ENCODE peak calls at places on chromosomes 1 and 21, in seven cellular contexts. One of them, this sample, is unnamed.

GRCh38 chr1:201982082-201982922 is at the start of gene RNPEP:
- DNase-seq in GM12878: no peak
- DNase-seq in transverse colon: peak
- DNase-seq in HL-60: peak
- DNase-seq in sigmoid colon: peak
- DNase-seq in prostate gland: peak
- DNase-seq in stomach: peak
- DNase-seq in this sample: peak

GRCh38 chr1:107480548-107480947 is 339.7 kb downstream of the NTNG1 start:
- DNase-seq in GM12878: no peak
- DNase-seq in transverse colon: peak
- DNase-seq in HL-60: no peak
- DNase-seq in sigmoid colon: no peak
- DNase-seq in prostate gland: no peak
- DNase-seq in stomach: peak
- DNase-seq in this sample: peak

GRCh38 chr1:47678464-47678980 is 240.7 kb downstream of the FOXD2 start:
- DNase-seq in GM12878: no peak
- DNase-seq in transverse colon: no peak
- DNase-seq in HL-60: no peak
- DNase-seq in sigmoid colon: peak
- DNase-seq in prostate gland: no peak
- DNase-seq in stomach: peak
- DNase-seq in this sample: peak

GRCh38 chr1:228420968-228421826 is 4.5 kb upstream of the TRIM17 start:
- DNase-seq in GM12878: no peak
- DNase-seq in transverse colon: no peak
- DNase-seq in HL-60: no peak
- DNase-seq in sigmoid colon: no peak
- DNase-seq in prostate gland: no peak
- DNase-seq in stomach: no peak
- DNase-seq in this sample: peak

GRCh38 chr1:201655243-201655642 is 116.3 kb downstream of the NAV1 start:
- DNase-seq in GM12878: no peak
- DNase-seq in transverse colon: no peak
- DNase-seq in HL-60: no peak
- DNase-seq in sigmoid colon: peak
- DNase-seq in prostate gland: no peak
- DNase-seq in stomach: no peak
- DNase-seq in this sample: no peak

GRCh38 chr1:213977486-213977842 is 10.3 kb upstream of the PROX1 start:
- DNase-seq in GM12878: no peak
- DNase-seq in transverse colon: no peak
- DNase-seq in HL-60: no peak
- DNase-seq in sigmoid colon: no peak
- DNase-seq in prostate gland: no peak
- DNase-seq in stomach: peak
- DNase-seq in this sample: no peak

GRCh38 chr1:30258876-30259275 is 464.5 kb downstream of the MATN1 start:
- DNase-seq in GM12878: no peak
- DNase-seq in transverse colon: no peak
- DNase-seq in HL-60: no peak
- DNase-seq in sigmoid colon: no peak
- DNase-seq in prostate gland: no peak
- DNase-seq in stomach: no peak
- DNase-seq in this sample: peak

GRCh38 chr1:236734141-236734765 is 48.0 kb downstream of the ACTN2 start:
- DNase-seq in GM12878: no peak
- DNase-seq in transverse colon: no peak
- DNase-seq in HL-60: no peak
- DNase-seq in sigmoid colon: no peak
- DNase-seq in prostate gland: no peak
- DNase-seq in stomach: no peak
- DNase-seq in this sample: no peak

GRCh38 chr1:44707959-44708831 is 22.8 kb downstream of the RNU5D-1 start:
- DNase-seq in GM12878: no peak
- DNase-seq in transverse colon: no peak
- DNase-seq in HL-60: no peak
- DNase-seq in sigmoid colon: no peak
- DNase-seq in prostate gland: no peak
- DNase-seq in stomach: no peak
- DNase-seq in this sample: peak

GRCh38 chr1:162412002-162412401 is at the start of gene SH2D1B:
- DNase-seq in GM12878: no peak
- DNase-seq in transverse colon: no peak
- DNase-seq in HL-60: no peak
- DNase-seq in sigmoid colon: no peak
- DNase-seq in prostate gland: no peak
- DNase-seq in stomach: no peak
- DNase-seq in this sample: no peak

GRCh38 chr1:30901798-30902652 is 6.5 kb downstream of the SDC3 start:
- DNase-seq in GM12878: no peak
- DNase-seq in transverse colon: no peak
- DNase-seq in HL-60: no peak
- DNase-seq in sigmoid colon: peak
- DNase-seq in prostate gland: no peak
- DNase-seq in stomach: peak
- DNase-seq in this sample: peak

GRCh38 chr21:45870421-45870820 is 111.1 kb upstream of the COL6A1 start:
- DNase-seq in GM12878: no peak
- DNase-seq in transverse colon: no peak
- DNase-seq in HL-60: no peak
- DNase-seq in sigmoid colon: peak
- DNase-seq in prostate gland: no peak
- DNase-seq in stomach: peak
- DNase-seq in this sample: peak

GRCh38 chr1:92792340-92792782 is 7.5 kb upstream of the EVI5 start:
- DNase-seq in GM12878: no peak
- DNase-seq in transverse colon: no peak
- DNase-seq in HL-60: no peak
- DNase-seq in sigmoid colon: no peak
- DNase-seq in prostate gland: no peak
- DNase-seq in stomach: no peak
- DNase-seq in this sample: no peak

GRCh38 chr1:11320153-11320936 is 47.3 kb downstream of the UBIAD1 start:
- DNase-seq in GM12878: no peak
- DNase-seq in transverse colon: no peak
- DNase-seq in HL-60: no peak
- DNase-seq in sigmoid colon: no peak
- DNase-seq in prostate gland: no peak
- DNase-seq in stomach: no peak
- DNase-seq in this sample: no peak

GRCh38 chr1:155479205-155479604 is 83.4 kb downstream of the ASH1L start:
- DNase-seq in GM12878: no peak
- DNase-seq in transverse colon: no peak
- DNase-seq in HL-60: no peak
- DNase-seq in sigmoid colon: no peak
- DNase-seq in prostate gland: no peak
- DNase-seq in stomach: no peak
- DNase-seq in this sample: no peak

GRCh38 chr1:175530981-175531380 is 212.4 kb downstream of the TNR start:
- DNase-seq in GM12878: no peak
- DNase-seq in transverse colon: no peak
- DNase-seq in HL-60: no peak
- DNase-seq in sigmoid colon: no peak
- DNase-seq in prostate gland: no peak
- DNase-seq in stomach: no peak
- DNase-seq in this sample: no peak

GRCh38 chr1:198444792-198445191 is 95.7 kb downstream of the ATP6V1G3 start:
- DNase-seq in GM12878: no peak
- DNase-seq in transverse colon: no peak
- DNase-seq in HL-60: no peak
- DNase-seq in sigmoid colon: no peak
- DNase-seq in prostate gland: no peak
- DNase-seq in stomach: no peak
- DNase-seq in this sample: no peak

GRCh38 chr1:12001249-12001917 is 17.9 kb upstream of the MIIP start:
- DNase-seq in GM12878: no peak
- DNase-seq in transverse colon: no peak
- DNase-seq in HL-60: no peak
- DNase-seq in sigmoid colon: no peak
- DNase-seq in prostate gland: no peak
- DNase-seq in stomach: no peak
- DNase-seq in this sample: no peak

GRCh38 chr1:112114540-112114939 is 125.1 kb upstream of the KCND3 start:
- DNase-seq in GM12878: no peak
- DNase-seq in transverse colon: no peak
- DNase-seq in HL-60: no peak
- DNase-seq in sigmoid colon: no peak
- DNase-seq in prostate gland: no peak
- DNase-seq in stomach: no peak
- DNase-seq in this sample: no peak

GRCh38 chr1:19453843-19454242 is 31.5 kb downstream of the CAPZB start:
- DNase-seq in GM12878: no peak
- DNase-seq in transverse colon: no peak
- DNase-seq in HL-60: no peak
- DNase-seq in sigmoid colon: peak
- DNase-seq in prostate gland: no peak
- DNase-seq in stomach: no peak
- DNase-seq in this sample: no peak

GRCh38 chr1:194512957-194513356 is 1326.5 kb upstream of the B3GALT2 start:
- DNase-seq in GM12878: no peak
- DNase-seq in transverse colon: no peak
- DNase-seq in HL-60: no peak
- DNase-seq in sigmoid colon: no peak
- DNase-seq in prostate gland: no peak
- DNase-seq in stomach: no peak
- DNase-seq in this sample: no peak

GRCh38 chr1:28196330-28196729 is 19.8 kb upstream of the PTAFR start:
- DNase-seq in GM12878: no peak
- DNase-seq in transverse colon: no peak
- DNase-seq in HL-60: no peak
- DNase-seq in sigmoid colon: no peak
- DNase-seq in prostate gland: no peak
- DNase-seq in stomach: no peak
- DNase-seq in this sample: no peak

GRCh38 chr1:76068542-76068941 is 6.0 kb upstream of the ST6GALNAC3 start:
- DNase-seq in GM12878: no peak
- DNase-seq in transverse colon: no peak
- DNase-seq in HL-60: no peak
- DNase-seq in sigmoid colon: no peak
- DNase-seq in prostate gland: no peak
- DNase-seq in stomach: no peak
- DNase-seq in this sample: no peak

GRCh38 chr1:110187139-110187890 is 22.8 kb upstream of the KCNC4 start:
- DNase-seq in GM12878: no peak
- DNase-seq in transverse colon: no peak
- DNase-seq in HL-60: no peak
- DNase-seq in sigmoid colon: no peak
- DNase-seq in prostate gland: no peak
- DNase-seq in stomach: no peak
- DNase-seq in this sample: no peak

GRCh38 chr1:154419620-154420020 is 14.5 kb downstream of the IL6R start:
- DNase-seq in GM12878: no peak
- DNase-seq in transverse colon: peak
- DNase-seq in HL-60: no peak
- DNase-seq in sigmoid colon: peak
- DNase-seq in prostate gland: peak
- DNase-seq in stomach: peak
- DNase-seq in this sample: peak

DNA sequence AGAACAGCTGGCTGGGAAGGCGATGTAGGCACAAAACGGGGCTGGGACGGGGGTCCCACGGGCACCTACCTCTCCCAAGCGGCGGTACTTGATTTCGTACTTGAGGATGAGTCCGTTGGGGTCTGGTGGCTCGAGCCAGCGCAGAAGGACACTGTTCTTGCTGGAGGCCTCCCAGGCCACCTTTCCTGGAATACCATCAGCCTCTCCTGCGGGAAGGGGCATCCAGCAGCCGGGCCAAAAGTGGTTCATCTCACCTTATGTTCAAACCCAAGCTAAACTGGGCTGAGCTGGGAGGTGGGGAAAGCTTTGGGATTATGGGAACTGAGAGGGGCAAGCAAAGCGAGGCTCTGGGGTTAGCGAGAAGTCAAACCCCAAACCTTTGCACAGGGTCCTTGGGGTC is 14.3 kb downstream of the INSRR start:
- DNase-seq in GM12878: no peak
- DNase-seq in transverse colon: no peak
- DNase-seq in HL-60: no peak
- DNase-seq in sigmoid colon: no peak
- DNase-seq in prostate gland: no peak
- DNase-seq in stomach: no peak
- DNase-seq in this sample: peak
- H3K4me3 ChIP-seq in GM12878: no peak
- H3K4me3 ChIP-seq in transverse colon: no peak
- H3K4me3 ChIP-seq in HL-60: no peak
- H3K4me3 ChIP-seq in sigmoid colon: no peak
- H3K4me3 ChIP-seq in prostate gland: no peak
- H3K4me3 ChIP-seq in stomach: no peak
- H3K4me3 ChIP-seq in this sample: no peak

GRCh38 chr1:54803761-54804470 is 2.8 kb upstream of the TTC22 start:
- DNase-seq in GM12878: no peak
- DNase-seq in transverse colon: peak
- DNase-seq in HL-60: no peak
- DNase-seq in sigmoid colon: peak
- DNase-seq in prostate gland: no peak
- DNase-seq in stomach: peak
- DNase-seq in this sample: peak

GRCh38 chr1:54800041-54800898 is 853 bp downstream of the TTC22 start:
- DNase-seq in GM12878: no peak
- DNase-seq in transverse colon: peak
- DNase-seq in HL-60: no peak
- DNase-seq in sigmoid colon: peak
- DNase-seq in prostate gland: no peak
- DNase-seq in stomach: no peak
- DNase-seq in this sample: no peak

GRCh38 chr1:54798206-54798605 is 2.9 kb downstream of the TTC22 start:
- DNase-seq in GM12878: no peak
- DNase-seq in transverse colon: peak
- DNase-seq in HL-60: no peak
- DNase-seq in sigmoid colon: peak
- DNase-seq in prostate gland: no peak
- DNase-seq in stomach: no peak
- DNase-seq in this sample: peak

GRCh38 chr1:54798769-54799641 is 2.1 kb downstream of the TTC22 start:
- DNase-seq in GM12878: peak
- DNase-seq in transverse colon: peak
- DNase-seq in HL-60: peak
- DNase-seq in sigmoid colon: peak
- DNase-seq in prostate gland: no peak
- DNase-seq in stomach: peak
- DNase-seq in this sample: peak

GRCh38 chr1:54800899-54801759 is at the start of gene TTC22:
- DNase-seq in GM12878: peak
- DNase-seq in transverse colon: peak
- DNase-seq in HL-60: peak
- DNase-seq in sigmoid colon: peak
- DNase-seq in prostate gland: peak
- DNase-seq in stomach: peak
- DNase-seq in this sample: peak
- TF ChIP-seq POLR2AphosphoS5 in GM12878: no peak
- TF ChIP-seq POLR2AphosphoS5 in transverse colon: no peak
- TF ChIP-seq POLR2AphosphoS5 in HL-60: no peak
- TF ChIP-seq POLR2AphosphoS5 in sigmoid colon: no peak
- TF ChIP-seq POLR2AphosphoS5 in prostate gland: peak
- TF ChIP-seq POLR2AphosphoS5 in stomach: peak
- TF ChIP-seq POLR2AphosphoS5 in this sample: peak

GRCh38 chr1:25197982-25198681 is 34.2 kb downstream of the SYF2 start:
- DNase-seq in GM12878: no peak
- DNase-seq in transverse colon: peak
- DNase-seq in HL-60: no peak
- DNase-seq in sigmoid colon: no peak
- DNase-seq in prostate gland: peak
- DNase-seq in stomach: no peak
- DNase-seq in this sample: no peak
- H3K4me3 ChIP-seq in GM12878: no peak
- H3K4me3 ChIP-seq in transverse colon: no peak
- H3K4me3 ChIP-seq in HL-60: no peak
- H3K4me3 ChIP-seq in sigmoid colon: no peak
- H3K4me3 ChIP-seq in prostate gland: no peak
- H3K4me3 ChIP-seq in stomach: no peak
- H3K4me3 ChIP-seq in this sample: no peak

GRCh38 chr1:212951058-212951923 is 950 bp downstream of the VASH2 start:
- DNase-seq in GM12878: no peak
- DNase-seq in transverse colon: no peak
- DNase-seq in HL-60: no peak
- DNase-seq in sigmoid colon: no peak
- DNase-seq in prostate gland: no peak
- DNase-seq in stomach: no peak
- DNase-seq in this sample: no peak
- TF ChIP-seq POLR2AphosphoS5 in GM12878: no peak
- TF ChIP-seq POLR2AphosphoS5 in transverse colon: no peak
- TF ChIP-seq POLR2AphosphoS5 in HL-60: no peak
- TF ChIP-seq POLR2AphosphoS5 in sigmoid colon: no peak
- TF ChIP-seq POLR2AphosphoS5 in prostate gland: no peak
- TF ChIP-seq POLR2AphosphoS5 in stomach: no peak
- TF ChIP-seq POLR2AphosphoS5 in this sample: no peak